ENCODE peak calls at places on chromosomes 3 and 15, in ten cellular contexts. H, U, S, I, J, G, N, F, Y and L are unnamed samples.

GRCh38 chr3:114878119-114878839 is 268.8 kb downstream of the ZBTB20 start:
- DNase-seq in H (no peak), U (no peak), S (peak; percentile 92), I (peak; percentile 50), J (no peak), G (no peak), N (no peak), F (no peak), Y (no peak), L (no peak)

GRCh38 chr3:171600030-171600429 is 139.8 kb upstream of the TNIK start:
- DNase-seq in H (no peak), U (no peak), S (no peak), I (no peak), J (no peak), G (no peak), N (no peak), F (no peak), Y (no peak), L (no peak)

GRCh38 chr3:4396599-4396998 is 70.5 kb downstream of the SUMF1 start:
- DNase-seq in H (no peak), U (no peak), S (no peak), I (no peak), J (no peak), G (no peak), N (no peak), F (no peak), Y (no peak), L (no peak)

GRCh38 chr3:41118461-41119385 is 80.6 kb upstream of the CTNNB1 start:
- DNase-seq in H (no peak), U (no peak), S (no peak), I (peak; percentile 22), J (no peak), G (no peak), N (no peak), F (no peak), Y (no peak), L (no peak)

GRCh38 chr3:141227752-141228151 is 3.9 kb upstream of the PXYLP1 start:
- DNase-seq in H (no peak), U (no peak), S (no peak), I (peak; percentile 73), J (no peak), G (no peak), N (no peak), F (no peak), Y (no peak), L (no peak)

GRCh38 chr15:67543348-67543718 is 830 bp downstream of the MAP2K5 start:
- DNase-seq in H (peak; percentile 28), U (no peak), S (no peak), I (peak; percentile 13), J (peak; percentile 30), G (no peak), N (no peak), F (peak; percentile 40), Y (no peak), L (no peak)

GRCh38 chr15:55601374-55601773 is 13.2 kb upstream of the PYGO1 start:
- DNase-seq in H (no peak), U (no peak), S (no peak), I (no peak), J (no peak), G (no peak), N (no peak), F (no peak), Y (no peak), L (no peak)

GRCh38 chr3:188905991-188906635 is 265.7 kb upstream of the TPRG1 start:
- DNase-seq in H (no peak), U (no peak), S (no peak), I (no peak), J (no peak), G (no peak), N (peak; percentile 39), F (no peak), Y (no peak), L (no peak)

GRCh38 chr3:159645874-159646273 is 342.8 kb upstream of the IL12A start:
- DNase-seq in H (no peak), U (no peak), S (peak; percentile 20), I (no peak), J (no peak), G (no peak), N (no peak), F (no peak), Y (no peak), L (no peak)

GRCh38 chr3:5485427-5485826 is 297.9 kb downstream of the EDEM1 start:
- DNase-seq in H (no peak), U (no peak), S (no peak), I (no peak), J (no peak), G (no peak), N (no peak), F (no peak), Y (no peak), L (no peak)

GRCh38 chr3:27253391-27253790 is 115.8 kb downstream of the NEK10 start:
- DNase-seq in H (no peak), U (no peak), S (no peak), I (no peak), J (no peak), G (no peak), N (peak; percentile 36), F (no peak), Y (no peak), L (no peak)

GRCh38 chr3:119743921-119744320 is 38.0 kb upstream of the NR1I2 start:
- DNase-seq in H (no peak), U (no peak), S (no peak), I (no peak), J (no peak), G (no peak), N (no peak), F (no peak), Y (no peak), L (no peak)

GRCh38 chr15:94412979-94413741 is 181.8 kb downstream of the MCTP2 start:
- DNase-seq in H (no peak), U (peak; percentile 18), S (no peak), I (peak; percentile 59), J (no peak), G (no peak), N (no peak), F (no peak), Y (no peak), L (no peak)

GRCh38 chr3:40847571-40847992 is 322.8 kb downstream of the ZNF621 start:
- DNase-seq in H (peak; percentile 93), U (no peak), S (peak; percentile 82), I (peak; percentile 84), J (no peak), G (no peak), N (no peak), F (no peak), Y (no peak), L (peak; percentile 32)

GRCh38 chr3:12175844-12176453 is 17.2 kb upstream of the TIMP4 start:
- DNase-seq in H (peak; percentile 81), U (peak; percentile 14), S (peak; percentile 43), I (peak; percentile 78), J (peak; percentile 38), G (peak; percentile 56), N (peak; percentile 45), F (peak; percentile 74), Y (no peak), L (peak; percentile 74)

GRCh38 chr3:171801738-171802600 is 8.3 kb downstream of the PLD1 start:
- DNase-seq in H (no peak), U (no peak), S (peak; percentile 89), I (peak; percentile 96), J (no peak), G (no peak), N (no peak), F (no peak), Y (no peak), L (no peak)